ENCODE peak calls at places on chromosome 10, in seven cellular contexts. K is fibroblast of mammary gland, X is GM12865, A is B cell, Y is GM20000, L is SK-N-SH, I is cardiac fibroblast. J is an unnamed sample.

GRCh38 chr10:1626410-1626809 is 110.9 kb downstream of the ADARB2 start:
- DNase-seq in K (no peak), X (no peak), A (no peak), Y (no peak), L (no peak), I (no peak), J (no peak)

GRCh38 chr10:54880943-54881342 is 79.9 kb upstream of the PCDH15 start:
- DNase-seq in K (no peak), X (no peak), A (no peak), Y (no peak), L (no peak), I (no peak), J (no peak)

GRCh38 chr10:30736685-30737232 is 107.2 kb upstream of the LYZL2 start:
- DNase-seq in K (peak), X (peak), A (no peak), Y (peak), L (no peak), I (peak), J (peak)

GRCh38 chr10:80459047-80459865 is 5.1 kb downstream of the TSPAN14 start:
- DNase-seq in K (peak), X (peak), A (peak), Y (peak), L (peak), I (peak), J (peak)

GRCh38 chr10:110859947-110860376 is 11.8 kb upstream of the PDCD4 start:
- DNase-seq in K (peak), X (peak), A (no peak), Y (no peak), L (no peak), I (peak), J (no peak)

GRCh38 chr10:44249490-44249889 is 135.4 kb downstream of the CXCL12 start:
- DNase-seq in K (no peak), X (peak), A (no peak), Y (no peak), L (no peak), I (no peak), J (no peak)

GRCh38 chr10:133616371-133617130 is 10.0 kb downstream of the FRG2B start:
- DNase-seq in K (peak), X (no peak), A (no peak), Y (no peak), L (no peak), I (no peak), J (no peak)

GRCh38 chr10:44180321-44181154 is 204.4 kb downstream of the CXCL12 start:
- DNase-seq in K (peak), X (no peak), A (no peak), Y (no peak), L (no peak), I (peak), J (no peak)

GRCh38 chr10:3151889-3152565 is 20.6 kb downstream of the PITRM1 start:
- DNase-seq in K (no peak), X (no peak), A (no peak), Y (no peak), L (no peak), I (no peak), J (no peak)

DNA sequence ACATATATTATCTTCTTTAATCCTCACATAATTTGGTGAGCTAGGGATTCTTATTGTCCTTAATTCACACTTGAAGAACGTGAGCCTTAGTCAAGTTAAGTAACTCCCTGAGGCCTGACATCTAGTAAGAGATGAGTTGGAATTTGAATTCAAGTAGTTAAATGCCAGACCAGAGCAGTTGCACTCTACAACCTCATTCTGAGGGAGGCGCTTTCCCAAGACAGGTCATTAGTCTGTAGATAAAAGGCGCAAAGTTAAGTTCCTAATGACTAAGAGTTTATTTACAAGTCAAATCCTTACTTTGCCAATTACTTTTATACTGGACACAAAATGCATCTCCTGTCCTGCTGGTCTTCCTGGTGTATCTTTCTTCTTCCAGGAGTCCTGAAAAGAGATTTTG is 3.6 kb upstream of the EXOC6 start:
- DNase-seq in K (no peak), X (no peak), A (no peak), Y (no peak), L (no peak), I (peak), J (no peak)
- TF ChIP-seq CTCF in K (no peak), X (no peak), A (no peak), Y (no peak), L (no peak), I (no peak), J (no peak)

GRCh38 chr10:5525581-5526271 is 965 bp downstream of the CALML3 start:
- DNase-seq in K (peak), X (no peak), A (no peak), Y (no peak), L (no peak), I (peak), J (no peak)
- TF ChIP-seq CTCF in K (no peak), X (no peak), A (no peak), Y (no peak), L (no peak), I (no peak), J (no peak)

GRCh38 chr10:76051007-76051936 is 619.8 kb downstream of the LRMDA start:
- DNase-seq in K (no peak), X (no peak), A (no peak), Y (no peak), L (no peak), I (no peak), J (no peak)
- TF ChIP-seq CTCF in K (no peak), X (no peak), A (no peak), Y (no peak), L (no peak), I (no peak), J (no peak)

DNA sequence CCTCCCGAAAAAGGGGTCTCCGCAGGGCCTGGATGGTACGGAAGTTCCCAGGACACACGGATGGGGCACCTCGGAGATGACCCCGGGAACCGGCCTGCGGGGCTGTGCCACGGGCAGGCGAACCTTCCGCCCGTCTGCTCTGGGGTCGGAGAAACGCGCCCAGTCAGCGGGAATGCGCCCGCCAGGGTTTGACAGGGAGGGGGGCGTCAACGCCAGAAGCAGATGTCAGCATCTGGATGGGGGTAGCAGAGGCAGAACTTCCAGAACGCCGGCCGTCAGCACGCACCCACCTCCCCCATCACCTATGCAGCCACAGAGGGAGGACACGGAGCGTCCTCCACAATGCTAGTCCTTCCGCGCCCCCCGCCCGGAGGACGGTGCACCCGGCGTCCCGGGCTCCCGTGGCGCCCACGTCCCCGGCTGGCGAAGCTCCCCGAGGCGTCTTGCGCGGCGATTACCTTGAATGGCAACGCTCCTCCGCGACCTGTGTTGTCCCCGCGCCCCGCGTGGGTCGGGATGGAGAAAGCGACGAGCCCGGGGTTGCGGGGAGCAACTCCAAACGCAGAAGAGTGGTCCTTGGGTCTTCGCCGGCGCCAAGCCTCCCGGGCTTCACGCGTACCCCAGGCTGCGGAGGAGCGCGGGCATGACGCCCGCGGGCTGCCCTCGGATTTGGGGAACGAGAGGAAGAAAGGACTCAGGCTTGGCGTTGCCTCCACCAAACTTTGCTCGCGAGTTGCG is 571 bp downstream of the FGFR2 start:
- DNase-seq in K (no peak), X (no peak), A (no peak), Y (peak), L (peak), I (no peak), J (no peak)
- TF ChIP-seq CTCF in K (no peak), X (no peak), A (no peak), Y (no peak), L (no peak), I (no peak), J (no peak)